ENCODE peak calls at places on chromosomes 16 and 17, in five cellular contexts. F, S, R, B and K are unnamed samples.

GRCh38 chr17:77836557-77837041 is 121.9 kb upstream of the TNRC6C start:
- DNase-seq in F (no peak), S (no peak), R (no peak), B (no peak), K (peak; percentile 65)

GRCh38 chr17:2222901-2223616 is 80.5 kb downstream of the SMG6 start:
- DNase-seq in F (no peak), S (no peak), R (peak; percentile 81), B (no peak), K (no peak)

GRCh38 chr17:47257651-47258339 is 4.2 kb downstream of the ITGB3 start:
- DNase-seq in F (no peak), S (peak; percentile 44), R (no peak), B (no peak), K (no peak)

GRCh38 chr17:60563743-60564142 is 36.2 kb upstream of the PPM1D start:
- DNase-seq in F (no peak), S (no peak), R (no peak), B (peak; percentile 38), K (no peak)

GRCh38 chr16:1983544-1984346 is at the start of gene GFER:
- DNase-seq in F (peak; percentile 81), S (peak; percentile 98), R (peak; percentile 43), B (peak; percentile 81), K (peak; percentile 85)

GRCh38 chr16:18933501-18933900 is 7.3 kb upstream of the SMG1 start:
- DNase-seq in F (no peak), S (no peak), R (no peak), B (no peak), K (no peak)

GRCh38 chr16:80147021-80147680 is 393.6 kb upstream of the DYNLRB2 start:
- DNase-seq in F (no peak), S (no peak), R (no peak), B (no peak), K (no peak)

GRCh38 chr17:18084256-18084655 is 3.5 kb upstream of the DRG2 start:
- DNase-seq in F (no peak), S (no peak), R (no peak), B (no peak), K (no peak)

GRCh38 chr16:28879261-28879840 is 1.1 kb downstream of the ATP2A1 start:
- DNase-seq in F (no peak), S (no peak), R (no peak), B (no peak), K (no peak)

GRCh38 chr16:54657709-54658102 is 273.0 kb upstream of the IRX5 start:
- DNase-seq in F (no peak), S (no peak), R (no peak), B (no peak), K (no peak)

GRCh38 chr16:88613293-88613692 is 25.1 kb upstream of the IL17C start:
- DNase-seq in F (no peak), S (peak; percentile 59), R (no peak), B (no peak), K (no peak)

GRCh38 chr17:8828517-8828875 is 29.3 kb upstream of the MFSD6L start:
- DNase-seq in F (no peak), S (no peak), R (no peak), B (no peak), K (no peak)

GRCh38 chr17:1577657-1578428 is 15.3 kb upstream of the PITPNA start:
- DNase-seq in F (no peak), S (no peak), R (no peak), B (no peak), K (no peak)

GRCh38 chr17:41049110-41049509 is 2.0 kb upstream of the KRTAP2-1 start:
- DNase-seq in F (no peak), S (no peak), R (no peak), B (peak; percentile 63), K (no peak)

GRCh38 chr16:4344659-4345438 is 6.3 kb downstream of the PAM16 start:
- DNase-seq in F (no peak), S (no peak), R (no peak), B (peak; percentile 87), K (no peak)

GRCh38 chr16:11370084-11370931 is 25.0 kb downstream of the RMI2 start:
- DNase-seq in F (no peak), S (no peak), R (peak; percentile 57), B (peak; percentile 78), K (no peak)

DNA sequence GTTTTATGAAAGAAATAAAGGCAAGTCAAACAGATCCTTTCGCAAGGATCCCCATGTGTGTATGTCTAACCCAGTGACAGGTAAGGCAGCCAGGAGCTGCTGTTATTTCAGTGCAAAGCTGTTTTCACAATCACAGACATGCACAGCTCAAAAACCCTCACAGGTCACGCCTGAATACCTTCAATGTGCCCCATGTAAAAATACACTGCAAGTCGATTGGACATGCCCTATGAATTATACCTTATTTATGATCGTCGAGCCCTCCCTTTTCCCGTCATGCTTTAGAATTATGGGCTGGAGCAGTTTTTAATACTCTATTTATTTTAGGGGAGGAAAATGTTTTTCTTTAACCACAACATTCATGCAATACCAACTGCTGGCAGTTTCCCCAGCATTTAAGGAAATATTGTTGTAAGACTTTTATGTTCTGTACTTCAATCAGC is 362.1 kb downstream of the WWOX start:
- DNase-seq in F (no peak), S (no peak), R (no peak), B (peak; percentile 59), K (no peak)
- TF ChIP-seq ATF3 in F (no peak), S (no peak), R (no peak), B (no peak), K (no peak)

GRCh38 chr17:57935833-57936807 is 19.1 kb downstream of the CUEDC1 start:
- DNase-seq in F (no peak), S (no peak), R (no peak), B (peak; percentile 80), K (no peak)
- H3K4me1 ChIP-seq in F (peaks cover 6% of the 10 kb centered on the region), S (no peaks in the 10 kb centered on the region), R (peaks cover 29% of the 10 kb centered on the region), B (peaks cover 88% of the 10 kb centered on the region), K (peaks cover 88% of the 10 kb centered on the region)

DNA sequence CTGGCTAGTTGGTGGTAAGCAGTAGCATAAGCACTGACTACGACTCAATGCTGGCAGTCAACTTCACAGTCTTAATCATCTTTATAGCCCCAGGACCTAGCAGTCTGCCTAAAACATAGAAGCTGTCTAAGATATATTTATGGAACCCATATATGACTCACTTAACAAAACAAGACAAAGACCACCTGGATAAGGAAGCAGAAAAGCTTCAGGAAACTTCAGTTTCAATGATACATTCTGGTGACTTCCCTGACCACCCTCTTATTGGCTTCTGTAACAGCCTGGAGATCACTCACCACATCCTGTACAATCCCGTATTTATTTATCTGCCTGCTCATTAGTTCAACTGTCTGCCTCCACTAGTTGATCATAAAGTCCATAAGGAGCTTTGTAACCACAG is 95.5 kb downstream of the PMP22 start:
- DNase-seq in F (no peak), S (no peak), R (no peak), B (no peak), K (no peak)
- TF ChIP-seq ATF3 in F (no peak), S (no peak), R (no peak), B (no peak), K (no peak)

DNA sequence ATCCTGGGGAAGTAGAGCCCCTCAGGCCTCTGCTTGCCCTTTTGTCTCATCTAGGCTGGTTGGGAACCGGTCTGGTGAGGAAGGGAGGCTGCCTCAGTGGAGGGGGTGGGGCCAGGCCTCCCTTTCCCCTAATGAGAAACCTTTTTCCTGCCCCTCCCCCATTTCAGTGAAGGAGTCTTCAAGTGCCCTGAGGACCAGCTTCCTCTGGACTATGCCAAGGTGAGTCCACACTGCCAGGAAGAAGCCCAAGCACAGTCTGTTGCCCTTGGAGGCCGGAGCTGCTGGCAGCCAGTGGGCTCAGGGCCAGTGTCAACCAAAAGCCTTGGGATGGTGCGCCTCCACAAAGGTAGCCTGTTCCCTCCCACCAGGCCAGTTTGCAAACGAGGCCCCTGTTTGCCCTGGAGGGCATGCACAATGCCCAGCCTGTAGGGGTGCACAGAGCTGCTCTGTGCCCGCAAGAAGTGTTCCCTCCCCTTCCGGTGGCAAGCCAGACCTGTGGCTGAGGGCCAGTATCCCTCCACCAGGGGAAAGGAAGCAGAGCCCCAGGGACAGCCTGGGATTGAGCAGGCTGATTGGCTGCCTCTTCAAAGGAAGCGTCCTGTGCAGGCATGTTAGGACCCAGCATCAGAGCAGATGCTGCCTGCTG is 3.4 kb downstream of the TRAF4 start:
- DNase-seq in F (no peak), S (no peak), R (no peak), B (no peak), K (no peak)
- H3K4me1 ChIP-seq in F (peaks cover 23% of the 10 kb centered on the region), S (peaks cover 28% of the 10 kb centered on the region), R (peaks cover 39% of the 10 kb centered on the region), B (peaks cover 60% of the 10 kb centered on the region), K (peaks cover 61% of the 10 kb centered on the region)

GRCh38 chr16:17370233-17371013 is 100.3 kb downstream of the XYLT1 start:
- DNase-seq in F (no peak), S (no peak), R (no peak), B (no peak), K (no peak)
- TF ChIP-seq ATF3 in F (no peak), S (no peak), R (no peak), B (no peak), K (no peak)

GRCh38 chr17:62715882-62716390 is 88.5 kb downstream of the MRC2 start:
- DNase-seq in F (no peak), S (no peak), R (no peak), B (no peak), K (no peak)
- H3K4me1 ChIP-seq in F (peaks cover 4% of the 10 kb centered on the region), S (peaks cover 2% of the 10 kb centered on the region), R (no peaks in the 10 kb centered on the region), B (no peaks in the 10 kb centered on the region), K (peaks cover 49% of the 10 kb centered on the region)

DNA sequence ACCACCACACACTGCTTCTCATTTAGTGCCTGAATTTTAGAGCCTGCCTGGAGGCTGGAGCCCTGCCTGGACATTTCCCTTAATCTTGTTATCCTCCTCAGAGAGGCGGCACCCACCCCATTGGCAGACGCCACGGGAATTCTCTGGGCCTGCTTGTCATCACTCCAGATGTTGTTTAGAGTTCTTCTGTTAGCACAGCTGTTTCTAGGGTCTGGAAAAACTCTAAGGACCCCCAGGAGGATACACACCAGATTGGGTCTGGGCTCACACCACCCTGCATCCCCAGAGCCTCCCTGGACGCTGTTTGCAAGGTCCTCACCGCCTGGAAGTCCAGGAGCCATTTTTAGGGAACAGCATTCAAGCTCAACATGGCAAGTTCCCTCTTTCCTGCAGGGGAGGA is 565 bp upstream of the XAF1 start:
- DNase-seq in F (no peak), S (no peak), R (no peak), B (no peak), K (no peak)
- TF ChIP-seq ATF3 in F (no peak), S (no peak), R (no peak), B (no peak), K (no peak)

GRCh38 chr17:32566303-32566702 is 79.5 kb downstream of the CDK5R1 start:
- DNase-seq in F (no peak), S (no peak), R (no peak), B (no peak), K (no peak)

GRCh38 chr17:32567086-32567485 is 80.3 kb downstream of the CDK5R1 start:
- DNase-seq in F (no peak), S (no peak), R (no peak), B (no peak), K (no peak)

GRCh38 chr17:32564325-32564724 is 77.5 kb downstream of the CDK5R1 start:
- DNase-seq in F (no peak), S (no peak), R (no peak), B (no peak), K (no peak)

GRCh38 chr17:32565401-32565800 is 78.6 kb downstream of the CDK5R1 start:
- DNase-seq in F (no peak), S (no peak), R (no peak), B (peak; percentile 12), K (no peak)

GRCh38 chr17:32563583-32563982 is 76.8 kb downstream of the CDK5R1 start:
- DNase-seq in F (no peak), S (no peak), R (no peak), B (no peak), K (no peak)
- H3K4me1 ChIP-seq in F (no peaks in the 10 kb centered on the region), S (no peaks in the 10 kb centered on the region), R (peaks cover 45% of the 10 kb centered on the region), B (peaks cover 6% of the 10 kb centered on the region), K (no peaks in the 10 kb centered on the region)